ENCODE peak calls at places on chromosomes 5 and 9, in five cellular contexts. E is tibial artery, V is right atrium auricular region, F is GM12864, K is H1. Z is an unnamed sample.

GRCh38 chr9:130480673-130481072 is 35.9 kb downstream of the ASS1 start:
- DNase-seq in V (no peak), E (no peak), K (peak), F (no peak), Z (no peak)

GRCh38 chr9:106625259-106625789 is 237.6 kb upstream of the ZNF462 start:
- DNase-seq in F (no peak), K (no peak), V (no peak), E (no peak), Z (no peak)

GRCh38 chr9:126989847-126990821 is 75.6 kb downstream of the RALGPS1 start:
- DNase-seq in F (no peak), E (peak), V (peak), K (no peak), Z (no peak)

GRCh38 chr5:121160591-121160990 is 691.1 kb upstream of the FTMT start:
- DNase-seq in F (no peak), V (no peak), K (no peak), E (no peak), Z (no peak)

GRCh38 chr5:53825926-53826325 is 265.5 kb downstream of the NDUFS4 start:
- DNase-seq in V (no peak), F (no peak), E (no peak), K (no peak), Z (no peak)

GRCh38 chr5:122463221-122463620 is 151.2 kb downstream of the SNCAIP start:
- DNase-seq in F (no peak), E (no peak), K (no peak), V (no peak), Z (no peak)

GRCh38 chr5:59685806-59686205 is 207.7 kb downstream of the PDE4D start:
- DNase-seq in F (no peak), V (no peak), E (no peak), K (no peak), Z (no peak)

GRCh38 chr5:36240779-36241635 is 718 bp downstream of the NADK2 start:
- DNase-seq in V (peak), E (peak), K (peak), F (no peak), Z (peak)

GRCh38 chr5:149632311-149633251 is 51.3 kb downstream of the ARHGEF37 start:
- DNase-seq in V (no peak), K (peak), E (peak), F (no peak), Z (no peak)

GRCh38 chr9:129867138-129868032 is 32.1 kb downstream of the USP20 start:
- DNase-seq in E (no peak), V (no peak), K (peak), F (no peak), Z (no peak)

GRCh38 chr5:33306758-33307157 is 134.0 kb upstream of the TARS1 start:
- DNase-seq in F (no peak), E (no peak), V (no peak), K (no peak), Z (no peak)

GRCh38 chr5:424259-425110 is 18.5 kb upstream of the EXOC3 start:
- DNase-seq in F (peak), K (no peak), V (no peak), E (peak), Z (no peak)

GRCh38 chr9:130347931-130348330 is 82.4 kb downstream of the HMCN2 start:
- DNase-seq in E (no peak), K (no peak), F (no peak), V (no peak), Z (no peak)

GRCh38 chr5:64693636-64694035 is 3.3 kb downstream of the SHISAL2B start:
- DNase-seq in F (no peak), V (no peak), E (no peak), K (no peak), Z (no peak)

DNA sequence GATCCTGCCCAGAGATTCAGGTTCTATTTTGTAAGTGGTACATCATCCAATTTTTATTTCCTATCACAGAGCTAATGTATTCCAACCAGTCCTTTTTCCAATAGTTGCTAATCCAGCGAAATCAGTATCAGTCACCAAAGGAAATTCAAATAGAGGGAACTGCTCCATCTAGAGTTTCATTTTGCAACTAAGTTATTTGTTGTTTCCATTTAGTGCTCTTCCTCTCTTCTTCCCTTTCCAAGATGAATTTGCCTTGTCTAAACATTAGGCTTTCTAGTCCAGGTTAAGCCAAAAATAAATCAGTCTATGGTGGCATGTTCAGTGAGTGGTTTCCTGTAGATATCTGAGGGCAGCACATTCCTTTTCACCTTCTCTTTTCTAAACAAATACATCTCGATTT is 79.8 kb upstream of the SPATA31D4 start:
- DNase-seq in K (no peak), V (no peak), F (no peak), E (no peak), Z (no peak)
- TF ChIP-seq CTCF in K (no peak), V (peak), F (peak), E (peak), Z (peak)

GRCh38 chr5:103589416-103590175 is 27.0 kb upstream of the NUDT12 start:
- DNase-seq in E (no peak), V (no peak), F (no peak), K (no peak), Z (no peak)

GRCh38 chr5:103582364-103582763 is 19.8 kb upstream of the NUDT12 start:
- DNase-seq in K (no peak), E (no peak), F (no peak), V (no peak), Z (no peak)

GRCh38 chr5:103587185-103587748 is 24.7 kb upstream of the NUDT12 start:
- DNase-seq in F (no peak), K (no peak), E (no peak), V (no peak), Z (no peak)
- TF ChIP-seq CTCF in F (no peak), K (no peak), E (peak), V (peak), Z (peak)

DNA sequence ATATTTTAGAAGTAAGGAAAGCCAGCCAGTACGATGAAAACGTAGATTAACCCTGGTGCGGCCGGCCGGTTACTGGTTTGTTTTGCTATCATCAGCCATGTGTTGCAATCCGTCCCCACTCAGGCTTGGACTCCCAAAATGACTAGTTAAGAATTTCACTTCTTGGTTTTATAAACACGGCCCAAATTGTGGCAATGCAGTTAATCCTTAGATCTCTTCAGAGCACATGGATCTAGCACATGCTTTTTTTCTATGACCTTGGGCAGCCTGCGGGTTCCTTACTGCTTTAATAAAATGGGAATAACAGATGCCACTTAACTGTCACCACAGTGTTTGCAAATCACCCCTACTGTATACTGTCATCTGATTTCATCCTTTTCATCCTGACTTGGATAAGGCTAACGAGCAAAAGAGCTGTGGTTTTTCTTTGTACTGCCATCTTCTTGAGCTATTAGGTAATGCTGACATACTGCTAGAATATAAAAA is 1.5 kb downstream of the NDFIP1 start:
- DNase-seq in F (no peak), E (no peak), V (no peak), K (no peak), Z (no peak)
- TF ChIP-seq CTCF in F (no peak), E (no peak), V (peak), K (no peak), Z (peak)

GRCh38 chr5:180831139-180832080 is 28.8 kb upstream of the MGAT1 start:
- DNase-seq in F (peak), K (peak), E (peak), V (peak), Z (peak)
- TF ChIP-seq CTCF in F (peak), K (no peak), E (peak), V (peak), Z (no peak)

GRCh38 chr5:25009063-25009462 is 364.3 kb upstream of the CDH10 start:
- DNase-seq in K (no peak), E (no peak), F (no peak), V (no peak), Z (no peak)

DNA sequence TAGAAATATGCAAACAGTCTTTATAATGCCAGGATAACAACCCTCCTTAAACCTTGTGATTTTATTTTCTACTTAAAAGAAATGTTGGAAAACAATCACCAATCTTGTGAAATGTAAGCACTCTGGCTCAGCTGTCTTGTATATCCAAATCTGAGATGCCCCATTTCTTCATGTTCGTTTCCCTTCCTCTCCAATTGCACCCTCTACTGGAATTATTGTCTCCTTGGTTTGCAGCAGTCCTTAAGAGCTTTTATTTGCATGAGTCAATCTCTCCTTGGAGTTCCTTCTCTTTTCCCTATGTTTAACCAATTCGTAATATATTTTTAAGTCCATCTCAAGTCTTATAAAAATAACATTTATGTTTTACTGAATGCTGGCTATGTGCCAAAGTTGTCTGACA is 362.0 kb upstream of the CDH10 start:
- DNase-seq in E (no peak), F (no peak), K (no peak), V (no peak), Z (no peak)
- TF ChIP-seq CTCF in E (no peak), F (no peak), K (no peak), V (peak), Z (peak)

DNA sequence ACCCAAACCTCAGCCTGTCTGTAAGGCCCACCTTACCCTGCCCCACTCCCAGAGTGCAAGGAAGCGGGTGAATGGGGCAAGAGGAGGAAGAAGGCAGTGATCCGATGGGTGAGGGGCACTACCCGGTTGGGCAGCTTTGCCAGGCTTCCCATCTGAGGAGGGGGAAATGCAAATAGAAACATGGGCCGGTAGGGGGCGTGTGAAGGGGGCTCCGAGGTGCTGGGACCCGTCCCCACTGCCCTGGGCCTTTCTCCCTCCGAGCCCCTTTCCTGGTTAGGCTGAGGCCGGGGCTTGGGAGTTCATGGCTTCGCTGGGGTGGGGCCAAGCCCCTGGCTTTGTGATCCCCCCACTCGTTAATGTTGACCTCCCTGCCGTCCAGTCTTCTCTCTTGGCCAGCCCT is 23.6 kb upstream of the MYORG start:
- DNase-seq in K (peak), V (no peak), F (no peak), E (no peak), Z (no peak)
- TF ChIP-seq CTCF in K (peak), V (no peak), F (no peak), E (no peak), Z (peak)

Z was measured in type B pancreatic cell.